ENCODE peak calls at places on chromosomes 11 and 22, in seven cellular contexts. A is GM12891, H is HL-60, O is HCT116, P is HepG2, B is endothelial cell of umbilical vein, Q is esophagus muscularis mucosa. G is an unnamed sample.

GRCh38 chr11:85947431-85948272 is 92.5 kb downstream of the CCDC83 start:
- DNase-seq in A (no peak), H (peak; percentile 31), O (no peak), P (no peak), B (peak; percentile 97), Q (no peak), G (no peak)

GRCh38 chr22:24413726-24414385 is 13.5 kb upstream of the ADORA2A start:
- DNase-seq in A (no peak), H (no peak), O (no peak), P (no peak), B (no peak), Q (no peak), G (no peak)

GRCh38 chr11:6635082-6635932 is 16.1 kb upstream of the TPP1 start:
- DNase-seq in A (no peak), H (peak; percentile 89), O (no peak), P (peak; percentile 40), B (peak; percentile 98), Q (no peak), G (peak; percentile 49)

GRCh38 chr22:28410050-28410816 is 269.4 kb downstream of the TTC28 start:
- DNase-seq in A (no peak), H (no peak), O (no peak), P (no peak), B (peak; percentile 40), Q (no peak), G (no peak)

GRCh38 chr11:65380460-65381126 is 1.9 kb downstream of the SLC25A45 start:
- DNase-seq in A (no peak), H (no peak), O (no peak), P (no peak), B (no peak), Q (no peak), G (peak; percentile 55)

GRCh38 chr22:41531422-41531727 is 12.9 kb downstream of the POLR3H start:
- DNase-seq in A (no peak), H (no peak), O (no peak), P (no peak), B (no peak), Q (no peak), G (no peak)

GRCh38 chr11:101860694-101861371 is 54.0 kb upstream of the CEP126 start:
- DNase-seq in A (peak; percentile 14), H (peak; percentile 26), O (peak; percentile 57), P (peak; percentile 56), B (peak; percentile 58), Q (no peak), G (peak; percentile 29)

GRCh38 chr11:35583843-35584242 is 34.4 kb upstream of the FJX1 start:
- DNase-seq in A (no peak), H (no peak), O (no peak), P (no peak), B (no peak), Q (no peak), G (no peak)

GRCh38 chr11:47355283-47356128 is 3.0 kb upstream of the MYBPC3 start:
- DNase-seq in A (no peak), H (peak; percentile 94), O (peak; percentile 92), P (peak; percentile 86), B (peak; percentile 92), Q (peak; percentile 96), G (peak; percentile 97)

GRCh38 chr11:131488208-131488607 is 117.8 kb downstream of the NTM start:
- DNase-seq in A (no peak), H (no peak), O (no peak), P (no peak), B (no peak), Q (no peak), G (no peak)

GRCh38 chr11:19848219-19848618 is 135.6 kb downstream of the NAV2 start:
- DNase-seq in A (no peak), H (no peak), O (no peak), P (no peak), B (no peak), Q (no peak), G (no peak)

GRCh38 chr11:27672836-27673464 is 27.3 kb downstream of the BDNF start:
- DNase-seq in A (no peak), H (no peak), O (no peak), P (no peak), B (no peak), Q (no peak), G (no peak)

GRCh38 chr11:128409476-128409875 is 177.9 kb downstream of the ETS1 start:
- DNase-seq in A (no peak), H (no peak), O (no peak), P (no peak), B (peak; percentile 72), Q (peak; percentile 21), G (no peak)

GRCh38 chr11:26522912-26523610 is 49.0 kb downstream of the MUC15 start:
- DNase-seq in A (no peak), H (peak; percentile 10), O (no peak), P (peak; percentile 32), B (no peak), Q (no peak), G (no peak)

GRCh38 chr22:41021039-41021654 is 70.0 kb downstream of the RBX1 start:
- DNase-seq in A (no peak), H (no peak), O (no peak), P (no peak), B (no peak), Q (no peak), G (peak; percentile 22)

GRCh38 chr11:129817282-129818051 is 1.8 kb downstream of the TMEM45B start:
- DNase-seq in A (no peak), H (no peak), O (no peak), P (peak; percentile 81), B (no peak), Q (no peak), G (no peak)

GRCh38 chr11:2085251-2086066 is 53.7 kb downstream of the IGF2 start:
- DNase-seq in A (no peak), H (no peak), O (no peak), P (no peak), B (no peak), Q (peak; percentile 66), G (no peak)

GRCh38 chr11:34331736-34332135 is 26.1 kb downstream of the ABTB2 start:
- DNase-seq in A (no peak), H (no peak), O (no peak), P (no peak), B (no peak), Q (no peak), G (no peak)

GRCh38 chr11:12838463-12839120 is 164.4 kb downstream of the TEAD1 start:
- DNase-seq in A (no peak), H (no peak), O (no peak), P (no peak), B (no peak), Q (no peak), G (no peak)

GRCh38 chr11:60992842-60993409 is 21.4 kb downstream of the CD6 start:
- DNase-seq in A (no peak), H (no peak), O (no peak), P (no peak), B (no peak), Q (no peak), G (no peak)

GRCh38 chr11:2089536-2090165 is 49.5 kb downstream of the IGF2 start:
- DNase-seq in A (peak; percentile 59), H (no peak), O (peak; percentile 73), P (peak; percentile 54), B (peak; percentile 43), Q (no peak), G (no peak)

GRCh38 chr11:122690801-122691649 is 35.5 kb downstream of the UBASH3B start:
- DNase-seq in A (no peak), H (peak; percentile 90), O (no peak), P (no peak), B (peak; percentile 55), Q (no peak), G (no peak)

GRCh38 chr11:32105871-32106312 is 15.0 kb downstream of the RCN1 start:
- DNase-seq in A (no peak), H (no peak), O (no peak), P (no peak), B (no peak), Q (no peak), G (no peak)
- TF ChIP-seq POLR2AphosphoS5 in A (no peak), H (no peak), O (no peak), P (no peak), B (no peak), Q (no peak), G (no peak)

GRCh38 chr11:73463359-73463758 is 87.2 kb downstream of the RELT start:
- DNase-seq in A (no peak), H (no peak), O (no peak), P (no peak), B (no peak), Q (no peak), G (no peak)

GRCh38 chr11:73466643-73467042 is 90.4 kb downstream of the RELT start:
- DNase-seq in A (no peak), H (no peak), O (no peak), P (no peak), B (no peak), Q (no peak), G (no peak)

GRCh38 chr11:73464347-73464746 is 88.1 kb downstream of the RELT start:
- DNase-seq in A (no peak), H (no peak), O (no peak), P (no peak), B (no peak), Q (no peak), G (no peak)

GRCh38 chr11:73467505-73467904 is 91.3 kb downstream of the RELT start:
- DNase-seq in A (no peak), H (no peak), O (no peak), P (no peak), B (no peak), Q (no peak), G (no peak)

GRCh38 chr11:73465019-73465675 is 88.9 kb downstream of the RELT start:
- DNase-seq in A (no peak), H (no peak), O (no peak), P (no peak), B (no peak), Q (no peak), G (no peak)
- TF ChIP-seq POLR2AphosphoS5 in A (no peak), H (no peak), O (no peak), P (no peak), B (no peak), Q (no peak), G (no peak)

DNA sequence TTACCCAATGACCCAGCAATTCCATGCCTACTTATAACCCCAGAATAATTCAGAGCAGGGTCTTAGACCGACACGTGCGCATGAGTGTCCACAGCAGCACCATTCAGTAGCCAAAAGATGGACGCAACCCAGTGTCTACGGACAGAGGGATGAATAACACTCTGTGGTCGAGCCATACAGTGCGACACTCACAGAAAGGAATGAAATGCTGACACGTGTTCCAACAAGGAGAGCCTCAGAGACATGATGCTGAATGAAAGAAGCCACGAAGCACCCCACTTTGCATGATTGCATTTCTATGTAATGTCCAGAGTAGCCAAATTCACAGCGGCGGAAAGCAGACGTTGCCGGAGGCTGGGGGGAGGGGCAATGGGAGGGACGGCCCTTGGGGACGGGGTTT is 134.4 kb downstream of the CTTN start:
- DNase-seq in A (no peak), H (no peak), O (no peak), P (no peak), B (no peak), Q (no peak), G (no peak)
- TF ChIP-seq POLR2AphosphoS5 in A (no peak), H (no peak), O (no peak), P (no peak), B (no peak), Q (no peak), G (no peak)

DNA sequence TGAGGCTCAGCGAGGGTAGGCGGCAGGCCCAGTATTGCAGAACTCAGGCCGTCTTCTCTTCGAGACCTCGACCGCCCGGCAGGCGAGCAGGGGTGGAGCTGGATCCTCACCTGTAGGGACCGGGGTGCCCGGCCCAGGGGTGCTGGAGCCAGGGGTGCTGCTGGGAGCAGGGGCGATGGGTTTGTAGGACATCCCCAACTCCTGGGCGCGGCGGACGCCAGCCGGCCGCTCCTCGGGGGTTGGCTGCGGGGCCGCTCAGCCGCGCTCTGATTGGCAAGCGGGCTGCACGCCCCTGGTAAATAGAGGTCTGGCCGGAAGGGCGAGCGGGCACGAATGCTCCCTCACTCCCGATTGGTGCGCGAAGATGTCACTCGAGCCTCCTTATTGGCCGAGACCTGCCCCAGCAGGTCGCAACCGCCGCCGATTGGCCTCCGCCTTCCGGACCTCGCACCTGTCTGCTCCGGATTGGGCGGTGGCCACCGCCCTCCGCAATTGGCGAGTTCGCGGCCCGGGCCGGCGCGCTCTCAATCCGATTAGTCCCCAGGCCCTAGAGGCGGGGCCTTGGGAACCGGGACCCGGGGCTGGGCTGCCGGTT is at the start of gene CDK2AP2:
- DNase-seq in A (peak; percentile 98), H (peak; percentile 100), O (peak; percentile 99), P (peak; percentile 98), B (peak; percentile 99), Q (peak; percentile 99), G (peak; percentile 100)
- TF ChIP-seq POLR2AphosphoS5 in A (no peak), H (no peak), O (peak; percentile 89), P (peak; percentile 62), B (peak; percentile 79), Q (peak; percentile 96), G (peak; percentile 96)

G was measured in transverse colon.